ENCODE peak calls at places on chromosome 15, in five cellular contexts. F is NCI-H460, H is foreskin melanocyte, R is heart right ventricle, C is endothelial cell of umbilical vein. O is an unnamed sample.

GRCh38 chr15:65184305-65184943 is 718 bp downstream of the CLPX start:
- DNase-seq in H (peak; percentile 37), C (peak; percentile 79), R (peak; percentile 54), F (peak; percentile 36), O (peak; percentile 42)

GRCh38 chr15:100330629-100331215 is 11.1 kb downstream of the ADAMTS17 start:
- DNase-seq in H (no peak), R (no peak), F (no peak), C (no peak), O (no peak)

GRCh38 chr15:61228025-61228901 is 839 bp downstream of the RORA start:
- DNase-seq in F (no peak), H (peak; percentile 16), C (no peak), R (peak; percentile 6), O (peak; percentile 8)

GRCh38 chr15:67039349-67040075 is 25.9 kb upstream of the SMAD3 start:
- DNase-seq in R (no peak), F (no peak), C (no peak), H (no peak), O (no peak)

GRCh38 chr15:67188551-67189218 is 65.8 kb downstream of the AAGAB start:
- DNase-seq in R (peak; percentile 75), H (no peak), C (no peak), F (no peak), O (no peak)

GRCh38 chr15:69757186-69757585 is 304.6 kb downstream of the RPLP1 start:
- DNase-seq in H (no peak), R (no peak), F (no peak), C (no peak), O (no peak)

GRCh38 chr15:33941279-33942063 is 26.8 kb upstream of the CHRM5 start:
- DNase-seq in C (no peak), H (no peak), F (no peak), R (no peak), O (no peak)

GRCh38 chr15:73700041-73700842 is 16.1 kb downstream of the CD276 start:
- DNase-seq in R (peak; percentile 81), F (peak; percentile 69), C (peak; percentile 75), H (peak; percentile 60), O (peak; percentile 70)

GRCh38 chr15:82850731-82851130 is 41.3 kb downstream of the WHAMM start:
- DNase-seq in H (peak; percentile 61), C (no peak), F (no peak), R (no peak), O (no peak)

GRCh38 chr15:64854526-64854925 is 12.8 kb downstream of the PLEKHO2 start:
- DNase-seq in C (no peak), F (no peak), R (no peak), H (no peak), O (no peak)

GRCh38 chr15:48424076-48424475 is 92.8 kb downstream of the DUT start:
- DNase-seq in R (no peak), H (peak; percentile 86), F (no peak), C (peak; percentile 56), O (peak; percentile 13)

GRCh38 chr15:73983211-73983727 is 8.8 kb downstream of the STOML1 start:
- DNase-seq in H (no peak), F (no peak), C (peak; percentile 69), R (peak; percentile 48), O (no peak)

GRCh38 chr15:31473384-31474058 is 146.9 kb downstream of the KLF13 start:
- DNase-seq in C (peak; percentile 7), R (no peak), H (no peak), F (no peak), O (no peak)

GRCh38 chr15:31499953-31500808 is 173.5 kb downstream of the KLF13 start:
- DNase-seq in H (no peak), R (no peak), F (no peak), C (no peak), O (no peak)

GRCh38 chr15:55007561-55007960 is 189.2 kb downstream of the RSL24D1 start:
- DNase-seq in C (no peak), R (peak; percentile 24), F (no peak), H (no peak), O (no peak)

GRCh38 chr15:89808160-89808870 is 6.3 kb downstream of the ANPEP start:
- DNase-seq in R (no peak), C (no peak), H (no peak), F (no peak), O (no peak)

GRCh38 chr15:73926191-73927002 is at the start of gene LOXL1:
- DNase-seq in R (peak; percentile 70), H (peak; percentile 24), C (peak; percentile 56), F (peak; percentile 62), O (peak; percentile 88)

GRCh38 chr15:92056875-92057274 is 203.4 kb downstream of the SLCO3A1 start:
- DNase-seq in F (no peak), R (no peak), C (no peak), H (no peak), O (no peak)

GRCh38 chr15:22257047-22257667 is 176.8 kb downstream of the OR4M2 start:
- DNase-seq in H (no peak), C (no peak), F (no peak), R (no peak), O (no peak)

GRCh38 chr15:69980311-69981059 is 117.2 kb downstream of the TLE3 start:
- DNase-seq in R (no peak), F (no peak), H (no peak), C (no peak), O (no peak)

GRCh38 chr15:53588773-53589172 is 170.7 kb downstream of the WDR72 start:
- DNase-seq in R (no peak), H (no peak), F (no peak), C (no peak), O (no peak)

GRCh38 chr15:98955331-98955730 is 52.3 kb downstream of the PGPEP1L start:
- DNase-seq in F (no peak), R (peak; percentile 60), H (no peak), C (no peak), O (no peak)

GRCh38 chr15:38660726-38661125 is 96.1 kb upstream of the RASGRP1 start:
- DNase-seq in F (no peak), R (no peak), C (no peak), H (no peak), O (no peak)

GRCh38 chr15:39344662-39345141 is 236.2 kb upstream of the THBS1 start:
- DNase-seq in C (no peak), F (no peak), H (no peak), R (no peak), O (no peak)

GRCh38 chr15:98541519-98541918 is 106.8 kb upstream of the IGF1R start:
- DNase-seq in H (no peak), R (no peak), C (no peak), F (no peak), O (no peak)

GRCh38 chr15:45111390-45112142 is 2.4 kb downstream of the DUOX2 start:
- DNase-seq in R (no peak), H (no peak), C (no peak), F (no peak), O (no peak)

GRCh38 chr15:100350434-100351226 is 8.9 kb upstream of the ADAMTS17 start:
- DNase-seq in C (no peak), H (no peak), R (no peak), F (peak; percentile 82), O (no peak)

GRCh38 chr15:47399100-47399499 is 318.2 kb upstream of the SEMA6D start:
- DNase-seq in H (no peak), F (no peak), C (no peak), R (no peak), O (no peak)

GRCh38 chr15:89797678-89798201 is 16.9 kb downstream of the ANPEP start:
- DNase-seq in R (no peak), H (no peak), F (no peak), C (no peak), O (no peak)

GRCh38 chr15:45429974-45430792 is 51.8 kb upstream of the GATM start:
- DNase-seq in F (peak; percentile 41), C (peak; percentile 50), H (peak; percentile 21), R (peak; percentile 42), O (peak; percentile 61)

GRCh38 chr15:94670436-94671034 is 439.2 kb downstream of the MCTP2 start:
- DNase-seq in R (peak; percentile 13), H (peak; percentile 40), C (peak; percentile 84), F (peak; percentile 33), O (peak; percentile 33)

GRCh38 chr15:61857169-61857829 is 202.9 kb downstream of the VPS13C start:
- DNase-seq in H (no peak), F (no peak), C (peak; percentile 55), R (no peak), O (no peak)

GRCh38 chr15:45274636-45275035 is 22.6 kb downstream of the SLC28A2 start:
- DNase-seq in C (no peak), H (no peak), F (no peak), R (no peak), O (no peak)

GRCh38 chr15:25671132-25671531 is 192.0 kb downstream of the ATP10A start:
- DNase-seq in F (no peak), C (no peak), H (no peak), R (no peak), O (no peak)

GRCh38 chr15:56913241-56913640 is 5.2 kb upstream of the TCF12 start:
- DNase-seq in F (no peak), R (no peak), H (no peak), C (no peak), O (no peak)

GRCh38 chr15:67479781-67480180 is 41.1 kb upstream of the C15orf61 start:
- DNase-seq in F (no peak), C (peak; percentile 4), R (no peak), H (no peak), O (no peak)